ENCODE peak calls at places on chromosome 10, in six cellular contexts. One of them, this sample, is unnamed.

GRCh38 chr10:73646598-73647041 is 5.3 kb upstream of the MYOZ1 start:
- DNase-seq in stomach: no peak
- DNase-seq in heart left ventricle: no peak
- DNase-seq in adrenal gland: no peak
- DNase-seq in A549: no peak
- DNase-seq in transverse colon: no peak
- DNase-seq in this sample: no peak

GRCh38 chr10:108095932-108096925 is 931.7 kb upstream of the SORCS1 start:
- DNase-seq in transverse colon: no peak
- DNase-seq in stomach: no peak
- DNase-seq in A549: no peak
- DNase-seq in adrenal gland: no peak
- DNase-seq in heart left ventricle: peak
- DNase-seq in this sample: no peak

GRCh38 chr10:48390933-48391845 is 84.7 kb downstream of the MAPK8 start:
- DNase-seq in adrenal gland: no peak
- DNase-seq in transverse colon: no peak
- DNase-seq in A549: no peak
- DNase-seq in heart left ventricle: no peak
- DNase-seq in stomach: no peak
- DNase-seq in this sample: no peak

GRCh38 chr10:131561897-131562296 is 250.4 kb upstream of the TCERG1L start:
- DNase-seq in heart left ventricle: no peak
- DNase-seq in transverse colon: no peak
- DNase-seq in stomach: no peak
- DNase-seq in adrenal gland: no peak
- DNase-seq in A549: no peak
- DNase-seq in this sample: no peak

GRCh38 chr10:58266826-58267712 is 625 bp downstream of the IPMK start:
- DNase-seq in heart left ventricle: peak
- DNase-seq in adrenal gland: peak
- DNase-seq in stomach: peak
- DNase-seq in transverse colon: peak
- DNase-seq in A549: no peak
- DNase-seq in this sample: peak

GRCh38 chr10:121514141-121514865 is 83.9 kb downstream of the FGFR2 start:
- DNase-seq in A549: no peak
- DNase-seq in stomach: no peak
- DNase-seq in transverse colon: no peak
- DNase-seq in heart left ventricle: no peak
- DNase-seq in adrenal gland: no peak
- DNase-seq in this sample: no peak

GRCh38 chr10:24382979-24383663 is 174.2 kb downstream of the KIAA1217 start:
- DNase-seq in transverse colon: peak
- DNase-seq in stomach: peak
- DNase-seq in A549: no peak
- DNase-seq in heart left ventricle: no peak
- DNase-seq in adrenal gland: no peak
- DNase-seq in this sample: no peak

GRCh38 chr10:133309111-133309719 is 501 bp downstream of the ZNF511 start:
- DNase-seq in stomach: peak
- DNase-seq in heart left ventricle: peak
- DNase-seq in A549: peak
- DNase-seq in transverse colon: peak
- DNase-seq in adrenal gland: peak
- DNase-seq in this sample: peak

GRCh38 chr10:11164806-11165590 is 147.3 kb downstream of the CELF2 start:
- DNase-seq in A549: no peak
- DNase-seq in transverse colon: peak
- DNase-seq in stomach: peak
- DNase-seq in adrenal gland: peak
- DNase-seq in heart left ventricle: peak
- DNase-seq in this sample: peak

GRCh38 chr10:43287056-43288007 is 20.5 kb upstream of the RASGEF1A start:
- DNase-seq in transverse colon: peak
- DNase-seq in heart left ventricle: no peak
- DNase-seq in stomach: peak
- DNase-seq in A549: peak
- DNase-seq in adrenal gland: no peak
- DNase-seq in this sample: no peak

GRCh38 chr10:133420028-133420427 is 4.4 kb downstream of the SPRN start:
- DNase-seq in transverse colon: no peak
- DNase-seq in stomach: no peak
- DNase-seq in heart left ventricle: no peak
- DNase-seq in adrenal gland: no peak
- DNase-seq in A549: no peak
- DNase-seq in this sample: no peak

GRCh38 chr10:16945566-16945965 is 128.3 kb upstream of the RSU1 start:
- DNase-seq in A549: no peak
- DNase-seq in adrenal gland: no peak
- DNase-seq in stomach: no peak
- DNase-seq in transverse colon: no peak
- DNase-seq in heart left ventricle: no peak
- DNase-seq in this sample: no peak

GRCh38 chr10:6211341-6212265 is 8.9 kb downstream of the PFKFB3 start:
- DNase-seq in heart left ventricle: no peak
- DNase-seq in A549: no peak
- DNase-seq in stomach: no peak
- DNase-seq in transverse colon: no peak
- DNase-seq in adrenal gland: no peak
- DNase-seq in this sample: no peak

GRCh38 chr10:78578929-78579328 is 489.8 kb upstream of the ZMIZ1 start:
- DNase-seq in adrenal gland: no peak
- DNase-seq in stomach: no peak
- DNase-seq in heart left ventricle: no peak
- DNase-seq in A549: no peak
- DNase-seq in transverse colon: no peak
- DNase-seq in this sample: no peak

GRCh38 chr10:79148452-79149344 is 79.9 kb downstream of the ZMIZ1 start:
- DNase-seq in A549: no peak
- DNase-seq in transverse colon: peak
- DNase-seq in stomach: peak
- DNase-seq in adrenal gland: peak
- DNase-seq in heart left ventricle: peak
- DNase-seq in this sample: peak

GRCh38 chr10:114504769-114505579 is 100.7 kb upstream of the AFAP1L2 start:
- DNase-seq in A549: no peak
- DNase-seq in adrenal gland: peak
- DNase-seq in transverse colon: no peak
- DNase-seq in stomach: peak
- DNase-seq in heart left ventricle: no peak
- DNase-seq in this sample: no peak

GRCh38 chr10:114506874-114507385 is 102.6 kb upstream of the AFAP1L2 start:
- DNase-seq in adrenal gland: no peak
- DNase-seq in A549: no peak
- DNase-seq in transverse colon: no peak
- DNase-seq in stomach: no peak
- DNase-seq in heart left ventricle: no peak
- DNase-seq in this sample: no peak

GRCh38 chr10:103876155-103876554 is 20.8 kb upstream of the SH3PXD2A start:
- DNase-seq in adrenal gland: no peak
- DNase-seq in heart left ventricle: no peak
- DNase-seq in transverse colon: no peak
- DNase-seq in stomach: no peak
- DNase-seq in A549: no peak
- DNase-seq in this sample: no peak

GRCh38 chr10:73217628-73218027 is 29.4 kb downstream of the DNAJC9 start:
- DNase-seq in A549: no peak
- DNase-seq in heart left ventricle: no peak
- DNase-seq in transverse colon: no peak
- DNase-seq in stomach: no peak
- DNase-seq in adrenal gland: no peak
- DNase-seq in this sample: no peak

GRCh38 chr10:19993714-19994343 is 177.6 kb downstream of the PLXDC2 start:
- DNase-seq in transverse colon: no peak
- DNase-seq in adrenal gland: no peak
- DNase-seq in heart left ventricle: no peak
- DNase-seq in A549: no peak
- DNase-seq in stomach: no peak
- DNase-seq in this sample: no peak

GRCh38 chr10:108409316-108409715 is 1244.8 kb upstream of the SORCS1 start:
- DNase-seq in heart left ventricle: no peak
- DNase-seq in stomach: no peak
- DNase-seq in transverse colon: no peak
- DNase-seq in A549: no peak
- DNase-seq in adrenal gland: no peak
- DNase-seq in this sample: no peak

GRCh38 chr10:22252801-22253577 is 35.2 kb upstream of the EBLN1 start:
- DNase-seq in A549: no peak
- DNase-seq in transverse colon: peak
- DNase-seq in adrenal gland: peak
- DNase-seq in heart left ventricle: peak
- DNase-seq in stomach: peak
- DNase-seq in this sample: peak

GRCh38 chr10:28302668-28303488 is at the start of gene MPP7:
- DNase-seq in transverse colon: peak
- DNase-seq in A549: peak
- DNase-seq in adrenal gland: peak
- DNase-seq in heart left ventricle: peak
- DNase-seq in stomach: peak
- DNase-seq in this sample: peak
- TF ChIP-seq POLR2A in transverse colon: peak
- TF ChIP-seq POLR2A in A549: no peak
- TF ChIP-seq POLR2A in adrenal gland: peak
- TF ChIP-seq POLR2A in heart left ventricle: peak
- TF ChIP-seq POLR2A in stomach: no peak
- TF ChIP-seq POLR2A in this sample: no peak

GRCh38 chr10:88968316-88968882 is 15.8 kb upstream of the ACTA2 start:
- DNase-seq in A549: no peak
- DNase-seq in transverse colon: no peak
- DNase-seq in stomach: no peak
- DNase-seq in heart left ventricle: no peak
- DNase-seq in adrenal gland: no peak
- DNase-seq in this sample: no peak
- H3K4me3 ChIP-seq in A549: no peak
- H3K4me3 ChIP-seq in transverse colon: no peak
- H3K4me3 ChIP-seq in stomach: no peak
- H3K4me3 ChIP-seq in heart left ventricle: no peak
- H3K4me3 ChIP-seq in adrenal gland: no peak
- H3K4me3 ChIP-seq in this sample: no peak

GRCh38 chr10:668786-669485 is 20.5 kb downstream of the DIP2C start:
- DNase-seq in transverse colon: peak
- DNase-seq in heart left ventricle: no peak
- DNase-seq in adrenal gland: no peak
- DNase-seq in stomach: no peak
- DNase-seq in A549: no peak
- DNase-seq in this sample: peak

GRCh38 chr10:666237-667012 is 23.0 kb downstream of the DIP2C start:
- DNase-seq in transverse colon: peak
- DNase-seq in adrenal gland: no peak
- DNase-seq in stomach: no peak
- DNase-seq in A549: no peak
- DNase-seq in heart left ventricle: no peak
- DNase-seq in this sample: no peak

GRCh38 chr10:665579-666091 is 23.8 kb downstream of the DIP2C start:
- DNase-seq in stomach: no peak
- DNase-seq in adrenal gland: peak
- DNase-seq in heart left ventricle: no peak
- DNase-seq in transverse colon: peak
- DNase-seq in A549: no peak
- DNase-seq in this sample: no peak

GRCh38 chr10:667096-667495 is 22.4 kb downstream of the DIP2C start:
- DNase-seq in stomach: no peak
- DNase-seq in heart left ventricle: no peak
- DNase-seq in A549: no peak
- DNase-seq in adrenal gland: no peak
- DNase-seq in transverse colon: peak
- DNase-seq in this sample: peak

GRCh38 chr10:667602-668143 is 21.8 kb downstream of the DIP2C start:
- DNase-seq in stomach: no peak
- DNase-seq in transverse colon: no peak
- DNase-seq in heart left ventricle: no peak
- DNase-seq in A549: no peak
- DNase-seq in adrenal gland: no peak
- DNase-seq in this sample: no peak
- TF ChIP-seq POLR2A in stomach: no peak
- TF ChIP-seq POLR2A in transverse colon: no peak
- TF ChIP-seq POLR2A in heart left ventricle: no peak
- TF ChIP-seq POLR2A in A549: no peak
- TF ChIP-seq POLR2A in adrenal gland: no peak
- TF ChIP-seq POLR2A in this sample: no peak

DNA sequence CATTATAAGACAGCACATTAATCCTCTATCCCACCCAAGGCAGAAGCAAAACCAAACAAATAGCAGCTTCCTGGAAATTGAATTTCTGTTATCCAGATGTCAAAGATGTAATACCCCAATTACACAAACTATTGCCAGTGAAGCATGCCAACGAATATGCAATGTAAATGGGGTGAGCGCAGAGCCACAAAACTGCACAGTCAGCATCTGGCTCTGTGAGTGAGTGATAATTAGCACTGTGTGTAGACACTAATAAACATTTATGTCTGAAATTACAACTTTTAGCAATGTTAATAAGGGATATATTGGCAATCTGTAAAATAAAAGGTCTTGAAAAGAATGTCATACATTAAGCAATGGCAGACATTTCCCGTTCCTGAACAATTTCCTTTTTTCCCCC is 3.1 kb downstream of the BEND7 start:
- DNase-seq in A549: no peak
- DNase-seq in adrenal gland: no peak
- DNase-seq in heart left ventricle: no peak
- DNase-seq in stomach: no peak
- DNase-seq in transverse colon: no peak
- DNase-seq in this sample: no peak
- H3K4me3 ChIP-seq in A549: no peak
- H3K4me3 ChIP-seq in adrenal gland: no peak
- H3K4me3 ChIP-seq in heart left ventricle: no peak
- H3K4me3 ChIP-seq in stomach: no peak
- H3K4me3 ChIP-seq in transverse colon: no peak
- H3K4me3 ChIP-seq in this sample: no peak

DNA sequence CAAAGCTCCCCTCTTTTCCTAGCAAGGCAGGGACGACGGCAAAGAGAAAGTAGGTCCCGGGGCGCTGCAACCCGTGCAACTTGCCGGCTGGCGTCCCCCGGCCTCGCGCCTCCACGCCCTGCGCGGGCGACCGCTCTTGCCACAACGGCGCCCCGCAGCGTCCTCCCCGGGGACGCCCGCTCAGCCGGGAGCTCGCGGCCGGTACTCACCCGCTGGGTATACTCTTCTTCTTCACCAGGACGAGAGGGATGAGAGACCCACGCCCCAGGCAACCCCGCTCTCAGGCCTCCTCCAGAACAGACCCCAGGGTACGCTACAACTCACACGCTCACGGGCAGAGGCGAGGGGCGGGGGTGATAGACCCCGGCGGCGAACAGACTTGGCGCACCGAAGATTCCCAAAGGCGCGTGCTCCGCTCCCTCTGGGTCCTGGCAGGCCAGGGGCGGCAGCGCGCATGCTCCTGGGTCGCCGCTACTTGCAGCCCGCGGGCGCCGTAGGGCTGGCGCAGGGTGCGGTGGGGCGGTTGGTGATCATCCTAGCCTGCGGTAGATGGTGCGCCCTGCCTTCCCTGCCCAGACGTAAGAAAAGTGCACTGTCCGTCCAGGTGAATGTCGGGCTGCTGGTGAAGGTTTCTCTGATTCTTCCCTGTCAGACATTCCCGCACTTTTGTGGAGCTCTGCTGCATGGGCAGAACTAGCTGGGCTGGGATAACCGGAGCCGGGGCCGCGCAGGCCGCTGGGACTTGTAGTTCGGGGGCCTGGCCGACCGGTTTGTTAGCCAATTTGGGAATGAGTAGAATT is at the start of gene CC2D2B:
- DNase-seq in transverse colon: peak
- DNase-seq in stomach: peak
- DNase-seq in adrenal gland: peak
- DNase-seq in A549: peak
- DNase-seq in heart left ventricle: peak
- DNase-seq in this sample: peak
- TF ChIP-seq POLR2A in transverse colon: no peak
- TF ChIP-seq POLR2A in stomach: no peak
- TF ChIP-seq POLR2A in adrenal gland: no peak
- TF ChIP-seq POLR2A in A549: peak
- TF ChIP-seq POLR2A in heart left ventricle: peak
- TF ChIP-seq POLR2A in this sample: no peak